ENCODE peak calls at places on chromosomes 1 and 21, in ten cellular contexts. K is activated CD4-positive, alpha-beta T cell treated with anti-CD3 and anti-CD28 coated beads for 1 hour; Q is cardiac fibroblast; I is HT-29; Z is mesothelial cell of epicardium; M is aorta; C is heart left ventricle; F is neural crest cell; R is mucosa of gallbladder; X is adrenal gland. J is an unnamed sample.

GRCh38 chr1:186424539-186424938 is 36.4 kb downstream of the PDC start:
- DNase-seq in K (no peak), Q (peak), I (no peak), Z (no peak), M (no peak), C (peak), F (no peak), R (no peak), X (peak), J (no peak)

GRCh38 chr1:172431721-172432192 is 11.3 kb downstream of the C1orf105 start:
- DNase-seq in K (no peak), Q (no peak), I (peak), Z (no peak), M (no peak), C (no peak), F (no peak), R (peak), X (no peak), J (peak)

GRCh38 chr1:94713472-94714141 is 106.5 kb upstream of the SLC44A3 start:
- DNase-seq in K (no peak), Q (peak), I (peak), Z (no peak), M (peak), C (peak), F (no peak), R (peak), X (peak), J (peak)

GRCh38 chr1:46452931-46453325 is 36.7 kb upstream of the DMBX1 start:
- DNase-seq in K (no peak), Q (no peak), I (peak), Z (no peak), M (no peak), C (no peak), F (no peak), R (no peak), X (no peak), J (no peak)

GRCh38 chr1:40409467-40409866 is 35.9 kb downstream of the SMAP2 start:
- DNase-seq in K (no peak), Q (no peak), I (no peak), Z (no peak), M (no peak), C (no peak), F (no peak), R (no peak), X (no peak), J (no peak)

GRCh38 chr1:21666572-21667320 is 2.4 kb downstream of the RAP1GAP start:
- DNase-seq in K (no peak), Q (no peak), I (no peak), Z (no peak), M (peak), C (no peak), F (no peak), R (no peak), X (no peak), J (no peak)

GRCh38 chr1:37620707-37621106 is 14.0 kb downstream of the RSPO1 start:
- DNase-seq in K (no peak), Q (no peak), I (no peak), Z (no peak), M (no peak), C (no peak), F (no peak), R (no peak), X (no peak), J (no peak)

GRCh38 chr1:114025609-114026401 is 46.5 kb downstream of the OLFML3 start:
- DNase-seq in K (no peak), Q (no peak), I (no peak), Z (no peak), M (no peak), C (no peak), F (no peak), R (no peak), X (no peak), J (no peak)

GRCh38 chr1:193211539-193211938 is 25.1 kb upstream of the B3GALT2 start:
- DNase-seq in K (no peak), Q (peak), I (peak), Z (no peak), M (no peak), C (no peak), F (no peak), R (no peak), X (no peak), J (peak)

GRCh38 chr1:57262472-57262871 is 161.4 kb downstream of the DAB1 start:
- DNase-seq in K (no peak), Q (no peak), I (no peak), Z (no peak), M (no peak), C (no peak), F (no peak), R (no peak), X (no peak), J (no peak)

GRCh38 chr21:42093991-42094417 is 22.9 kb downstream of the UMODL1 start:
- DNase-seq in K (no peak), Q (peak), I (no peak), Z (no peak), M (peak), C (no peak), F (no peak), R (no peak), X (peak), J (peak)

GRCh38 chr1:56872597-56872996 is 18.0 kb downstream of the C8A start:
- DNase-seq in K (no peak), Q (peak), I (no peak), Z (no peak), M (no peak), C (no peak), F (no peak), R (no peak), X (no peak), J (no peak)

GRCh38 chr1:70528591-70529333 is 117.7 kb downstream of the CTH start:
- DNase-seq in K (no peak), Q (peak), I (peak), Z (no peak), M (no peak), C (no peak), F (peak), R (peak), X (no peak), J (peak)

GRCh38 chr21:45410865-45411809 is 6.2 kb downstream of the COL18A1 start:
- DNase-seq in K (no peak), Q (peak), I (no peak), Z (no peak), M (peak), C (peak), F (no peak), R (no peak), X (no peak), J (no peak)